ENCODE peak calls at places on chromosome 19, in six cellular contexts. U, A, Z, M, I and D are unnamed samples.
A peak's percentile ranks its signal among the peaks of the same experiment; 100 is the strongest.

GRCh38 chr19:13850910-13851753 is 25.8 kb upstream of the NANOS3 start:
- DNase-seq in U (peak; percentile 94), A (peak; percentile 79), Z (peak; percentile 95), M (peak; percentile 91), I (no peak), D (peak; percentile 77)

GRCh38 chr19:1453525-1454371 is 3.8 kb downstream of the APC2 start:
- DNase-seq in U (no peak), A (no peak), Z (peak; percentile 64), M (no peak), I (no peak), D (no peak)

GRCh38 chr19:41302624-41303351 is 7.2 kb upstream of the CCDC97 start:
- DNase-seq in U (no peak), A (no peak), Z (no peak), M (no peak), I (peak; percentile 47), D (no peak)

GRCh38 chr19:2275588-2276428 is 6.2 kb downstream of the PEAK3 start:
- DNase-seq in U (no peak), A (no peak), Z (no peak), M (no peak), I (no peak), D (no peak)

GRCh38 chr19:13417054-13417453 is 89.2 kb downstream of the CACNA1A start:
- DNase-seq in U (no peak), A (peak; percentile 16), Z (no peak), M (peak; percentile 3), I (peak; percentile 20), D (no peak)

GRCh38 chr19:12623361-12624031 is 12.8 kb downstream of the ZNF791 start:
- DNase-seq in U (no peak), A (no peak), Z (no peak), M (no peak), I (no peak), D (no peak)

GRCh38 chr19:572891-573825 is 762 bp downstream of the BSG start:
- DNase-seq in U (peak; percentile 55), A (peak; percentile 62), Z (peak; percentile 47), M (no peak), I (no peak), D (peak; percentile 33)

GRCh38 chr19:43789029-43789428 is 8.3 kb upstream of the KCNN4 start:
- DNase-seq in U (peak; percentile 46), A (peak; percentile 71), Z (peak; percentile 42), M (no peak), I (no peak), D (peak; percentile 56)

GRCh38 chr19:31583148-31583547 is 233.9 kb upstream of the TSHZ3 start:
- DNase-seq in U (no peak), A (no peak), Z (no peak), M (no peak), I (no peak), D (no peak)

GRCh38 chr19:3710265-3710812 is 2.2 kb downstream of the TJP3 start:
- DNase-seq in U (no peak), A (peak; percentile 79), Z (peak; percentile 93), M (peak; percentile 90), I (no peak), D (peak; percentile 30)

GRCh38 chr19:13748169-13748884 is 16.0 kb upstream of the MRI1 start:
- DNase-seq in U (peak; percentile 42), A (peak; percentile 66), Z (peak; percentile 44), M (no peak), I (no peak), D (no peak)

GRCh38 chr19:13057744-13058143 is 44.9 kb downstream of the LYL1 start:
- DNase-seq in U (peak; percentile 44), A (no peak), Z (no peak), M (no peak), I (no peak), D (no peak)

GRCh38 chr19:5905072-5905778 is 553 bp downstream of the VMAC start:
- DNase-seq in U (no peak), A (no peak), Z (no peak), M (no peak), I (no peak), D (no peak)

GRCh38 chr19:18109731-18110671 is 12.4 kb downstream of the MAST3 start:
- DNase-seq in U (no peak), A (peak; percentile 71), Z (no peak), M (peak; percentile 29), I (no peak), D (peak; percentile 58)

GRCh38 chr19:18594096-18594823 is 5.7 kb downstream of the REX1BD start:
- DNase-seq in U (peak; percentile 80), A (peak; percentile 85), Z (peak; percentile 44), M (no peak), I (no peak), D (peak; percentile 86)

GRCh38 chr19:13621413-13621812 is 115.1 kb upstream of the CACNA1A start:
- DNase-seq in U (no peak), A (peak; percentile 54), Z (peak; percentile 32), M (no peak), I (no peak), D (peak; percentile 11)

GRCh38 chr19:19217110-19217509 is 5.4 kb downstream of the NCAN start:
- DNase-seq in U (no peak), A (peak; percentile 77), Z (peak; percentile 78), M (peak; percentile 55), I (no peak), D (peak; percentile 49)

GRCh38 chr19:13056052-13056660 is 46.5 kb downstream of the LYL1 start:
- DNase-seq in U (no peak), A (no peak), Z (no peak), M (no peak), I (no peak), D (no peak)

DNA sequence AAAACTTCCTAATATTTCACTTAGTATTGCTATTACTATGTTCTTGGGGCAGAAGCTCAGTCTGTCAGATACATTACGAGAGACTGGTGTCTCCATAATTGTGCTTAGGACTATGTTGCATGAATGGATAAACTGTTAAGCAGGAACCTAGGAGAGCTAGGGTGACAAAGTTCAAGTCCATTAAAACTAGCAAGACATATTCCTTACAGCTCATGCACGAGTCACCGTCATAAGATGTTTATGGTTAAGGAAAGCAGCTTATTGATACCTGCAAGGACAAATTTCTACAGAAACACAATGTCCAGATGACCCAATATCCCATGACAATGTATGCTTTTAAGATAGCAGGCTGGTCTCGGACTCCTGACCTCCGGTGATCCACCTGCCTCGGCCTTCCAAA is 5.7 kb upstream of the ZNF813 start:
- DNase-seq in U (no peak), A (no peak), Z (no peak), M (no peak), I (no peak), D (no peak)
- TF ChIP-seq MYC in U (no peak), A (no peak), Z (no peak), M (no peak), I (no peak), D (no peak)

GRCh38 chr19:45591004-45591637 is 6.5 kb upstream of the OPA3 start:
- DNase-seq in U (no peak), A (peak; percentile 88), Z (peak; percentile 85), M (peak; percentile 64), I (no peak), D (peak; percentile 66)
- TF ChIP-seq MYC in U (no peak), A (peak; percentile 88), Z (no peak), M (peak; percentile 86), I (no peak), D (peak; percentile 61)

GRCh38 chr19:10687518-10688288 is 13.5 kb upstream of the QTRT1 start:
- DNase-seq in U (no peak), A (no peak), Z (no peak), M (no peak), I (no peak), D (no peak)
- TF ChIP-seq MYC in U (no peak), A (no peak), Z (no peak), M (no peak), I (no peak), D (no peak)

GRCh38 chr19:45879055-45879454 is 6.9 kb downstream of the IRF2BP1 start:
- DNase-seq in U (no peak), A (no peak), Z (no peak), M (no peak), I (no peak), D (no peak)

GRCh38 chr19:45874620-45874966 is 10.5 kb downstream of the FOXA3 start:
- DNase-seq in U (no peak), A (no peak), Z (no peak), M (peak; percentile 54), I (no peak), D (peak; percentile 8)

GRCh38 chr19:45878043-45878794 is 7.7 kb downstream of the IRF2BP1 start:
- DNase-seq in U (no peak), A (no peak), Z (no peak), M (peak; percentile 66), I (no peak), D (no peak)

GRCh38 chr19:45876161-45876410 is 9.9 kb downstream of the IRF2BP1 start:
- DNase-seq in U (no peak), A (peak; percentile 76), Z (no peak), M (no peak), I (no peak), D (peak; percentile 78)

DNA sequence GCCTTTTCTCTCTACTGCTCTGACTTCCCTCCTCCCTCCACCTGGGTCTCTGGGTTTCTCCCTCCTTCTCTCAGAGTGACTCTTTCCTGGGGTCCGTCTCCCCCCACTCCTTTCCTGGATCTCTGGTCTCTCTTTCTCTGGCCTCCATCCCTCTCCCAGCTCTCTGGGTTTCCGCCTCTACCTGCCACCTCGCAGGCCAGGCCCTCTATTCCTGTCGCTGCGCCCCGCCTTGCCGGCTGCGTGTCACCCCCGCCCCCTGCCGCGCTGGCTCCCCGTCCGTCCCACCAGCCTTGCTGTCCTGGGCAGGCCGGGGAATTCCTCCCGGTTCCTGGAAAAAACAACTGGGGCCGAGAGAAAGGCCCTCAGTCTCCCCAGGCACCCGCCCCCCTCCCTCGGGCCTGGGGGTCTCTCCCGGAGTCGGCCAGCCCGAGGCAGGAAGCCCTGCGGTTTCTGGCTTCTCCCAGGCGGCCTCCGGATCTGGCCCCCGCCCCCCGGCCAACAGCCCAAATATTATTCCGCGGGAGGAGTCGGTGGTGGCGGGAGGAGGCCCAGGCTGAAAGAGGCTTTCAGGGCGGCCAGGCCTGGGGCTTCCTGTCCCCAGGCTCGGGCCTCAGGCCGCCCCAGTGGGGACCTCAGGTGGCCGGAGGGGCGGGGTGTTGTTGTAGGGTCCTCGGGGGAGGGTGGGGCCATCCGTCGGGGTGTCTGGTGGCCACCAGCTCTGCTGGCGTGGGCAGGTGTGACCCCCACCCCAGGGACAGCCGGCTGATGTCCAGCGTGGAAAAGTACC is 9.3 kb downstream of the IRF2BP1 start:
- DNase-seq in U (peak; percentile 29), A (peak; percentile 75), Z (no peak), M (peak; percentile 77), I (no peak), D (peak; percentile 92)
- TF ChIP-seq MYC in U (no peak), A (peak; percentile 3), Z (no peak), M (peak; percentile 48), I (no peak), D (no peak)

GRCh38 chr19:38674388-38675133 is 27.1 kb downstream of the ACTN4 start:
- DNase-seq in U (no peak), A (peak; percentile 84), Z (no peak), M (no peak), I (no peak), D (no peak)
- TF ChIP-seq MYC in U (no peak), A (peak; percentile 82), Z (no peak), M (no peak), I (no peak), D (no peak)

GRCh38 chr19:57135797-57136196 is 9.2 kb downstream of the ZIM3 start:
- DNase-seq in U (no peak), A (no peak), Z (no peak), M (no peak), I (no peak), D (no peak)
- TF ChIP-seq MYC in U (no peak), A (no peak), Z (no peak), M (no peak), I (no peak), D (no peak)